ENCODE peak calls at places on chromosome 11, in eight cellular contexts. J is PC-9, W is cardiac muscle cell, E is psoas muscle, P is IMR-90, O is ovary, N is right lobe of liver, S is adrenal gland. T is an unnamed sample.

GRCh38 chr11:22566293-22566692 is 59.3 kb downstream of the FANCF start:
- DNase-seq in J (no peak), W (no peak), E (no peak), P (no peak), O (no peak), N (no peak), S (no peak), T (no peak)

GRCh38 chr11:88801484-88802123 is 264.2 kb downstream of the GRM5 start:
- DNase-seq in J (no peak), W (no peak), E (no peak), P (no peak), O (no peak), N (no peak), S (no peak), T (no peak)

GRCh38 chr11:72631806-72632731 is 42.2 kb downstream of the PDE2A start:
- DNase-seq in J (no peak), W (peak; percentile 46), E (peak; percentile 87), P (no peak), O (no peak), N (peak; percentile 42), S (no peak), T (no peak)

GRCh38 chr11:73623651-73624050 is 22.7 kb upstream of the PLEKHB1 start:
- DNase-seq in J (no peak), W (peak; percentile 18), E (no peak), P (no peak), O (no peak), N (no peak), S (no peak), T (no peak)

GRCh38 chr11:112318193-112318592 is 57.5 kb upstream of the PLET1 start:
- DNase-seq in J (peak; percentile 83), W (peak; percentile 91), E (no peak), P (peak; percentile 96), O (no peak), N (no peak), S (no peak), T (no peak)

GRCh38 chr11:2752204-2752772 is 52.5 kb upstream of the KCNQ1OT1 start:
- DNase-seq in J (peak; percentile 41), W (peak; percentile 51), E (no peak), P (peak; percentile 32), O (no peak), N (peak; percentile 5), S (no peak), T (no peak)

GRCh38 chr11:79092791-79093313 is 348.0 kb downstream of the TENM4 start:
- DNase-seq in J (peak; percentile 67), W (peak; percentile 99), E (no peak), P (peak; percentile 100), O (peak; percentile 27), N (no peak), S (no peak), T (no peak)

GRCh38 chr11:77401486-77402217 is 72.2 kb downstream of the PAK1 start:
- DNase-seq in J (peak; percentile 50), W (no peak), E (no peak), P (no peak), O (no peak), N (no peak), S (no peak), T (no peak)

GRCh38 chr11:14899087-14899363 is 7.0 kb upstream of the CYP2R1 start:
- DNase-seq in J (no peak), W (no peak), E (no peak), P (no peak), O (no peak), N (no peak), S (no peak), T (no peak)

GRCh38 chr11:46216040-46216764 is 61.3 kb upstream of the CREB3L1 start:
- DNase-seq in J (no peak), W (peak; percentile 41), E (no peak), P (peak; percentile 33), O (no peak), N (no peak), S (no peak), T (no peak)

GRCh38 chr11:120571476-120571875 is 59.9 kb downstream of the GRIK4 start:
- DNase-seq in J (no peak), W (no peak), E (no peak), P (no peak), O (no peak), N (no peak), S (no peak), T (no peak)

GRCh38 chr11:94650756-94651155 is 83.6 kb downstream of the PIWIL4 start:
- DNase-seq in J (no peak), W (peak; percentile 89), E (peak; percentile 85), P (peak; percentile 69), O (peak; percentile 18), N (peak; percentile 23), S (no peak), T (no peak)

GRCh38 chr11:132332521-132332920 is 962.1 kb downstream of the NTM start:
- DNase-seq in J (no peak), W (no peak), E (no peak), P (no peak), O (no peak), N (no peak), S (no peak), T (no peak)

GRCh38 chr11:68749061-68749491 is 2.2 kb downstream of the TESMIN start:
- DNase-seq in J (no peak), W (no peak), E (no peak), P (peak; percentile 4), O (no peak), N (no peak), S (no peak), T (no peak)
- H3K4me1 ChIP-seq in J (no peaks in the 10 kb centered on the region), W (no peaks in the 10 kb centered on the region), E (no peaks in the 10 kb centered on the region), P (no peaks in the 10 kb centered on the region), O (no peaks in the 10 kb centered on the region), N (no peaks in the 10 kb centered on the region), S (no peaks in the 10 kb centered on the region), T (no peaks in the 10 kb centered on the region)

DNA sequence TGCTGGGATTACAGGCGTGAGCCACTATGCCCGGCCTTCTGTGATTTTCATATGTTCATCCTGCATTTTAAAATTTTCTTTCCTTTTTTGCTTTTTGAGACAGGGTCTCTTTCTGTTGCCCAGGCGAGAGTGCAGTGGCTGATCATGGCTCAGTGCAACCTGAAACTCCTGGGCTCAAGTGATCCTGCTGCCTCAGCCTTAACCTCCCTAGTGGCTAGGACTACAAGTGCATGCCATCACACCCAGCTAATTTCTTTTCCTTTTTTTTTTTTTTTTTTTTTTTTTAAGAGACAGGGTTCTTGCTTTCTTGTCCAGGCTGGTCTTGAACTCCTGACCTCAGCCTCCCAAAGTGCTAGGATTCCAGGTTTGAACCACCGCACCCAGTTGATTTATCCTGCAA is 54.1 kb upstream of the WT1 start:
- DNase-seq in J (no peak), W (no peak), E (no peak), P (no peak), O (no peak), N (no peak), S (no peak), T (no peak)
- H3K4me1 ChIP-seq in J (no peaks in the 10 kb centered on the region), W (no peaks in the 10 kb centered on the region), E (no peaks in the 10 kb centered on the region), P (no peaks in the 10 kb centered on the region), O (no peaks in the 10 kb centered on the region), N (no peaks in the 10 kb centered on the region), S (no peaks in the 10 kb centered on the region), T (no peaks in the 10 kb centered on the region)

GRCh38 chr11:124761301-124762021 is 629 bp downstream of the ESAM start:
- DNase-seq in J (no peak), W (no peak), E (no peak), P (no peak), O (no peak), N (no peak), S (no peak), T (no peak)

GRCh38 chr11:124758355-124759267 is 3.5 kb downstream of the ESAM start:
- DNase-seq in J (no peak), W (peak; percentile 73), E (peak; percentile 78), P (peak; percentile 44), O (peak; percentile 40), N (peak; percentile 78), S (peak; percentile 65), T (peak; percentile 90)

GRCh38 chr11:124759268-124760204 is 2.6 kb downstream of the ESAM start:
- DNase-seq in J (no peak), W (peak; percentile 68), E (peak; percentile 76), P (no peak), O (no peak), N (peak; percentile 72), S (peak; percentile 44), T (no peak)

GRCh38 chr11:124760806-124761205 is 1.3 kb downstream of the ESAM start:
- DNase-seq in J (no peak), W (no peak), E (no peak), P (no peak), O (no peak), N (no peak), S (no peak), T (no peak)

DNA sequence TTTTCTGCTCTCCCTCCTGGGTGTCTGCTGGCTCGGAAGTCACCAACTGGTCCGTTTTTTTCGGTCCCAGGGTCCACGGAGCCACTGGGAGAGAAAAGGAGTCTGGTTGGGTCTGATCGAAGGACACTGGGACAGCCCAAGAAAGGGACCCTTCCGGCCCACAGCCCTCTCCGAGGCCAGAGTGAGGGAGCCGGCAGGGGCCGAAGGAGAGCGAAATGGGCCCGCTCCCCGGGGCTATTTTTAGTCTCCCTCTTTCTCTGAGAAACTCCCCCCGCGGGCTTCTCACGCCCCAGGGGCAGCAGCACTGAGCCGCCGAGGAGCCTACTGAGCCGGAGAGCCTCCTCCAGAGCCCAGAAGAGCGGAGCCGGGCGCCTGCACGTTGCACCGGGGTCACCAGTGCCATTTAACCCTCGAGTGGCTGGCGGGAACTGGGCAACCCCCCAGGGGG is 1.9 kb downstream of the ESAM start:
- DNase-seq in J (no peak), W (no peak), E (peak; percentile 69), P (no peak), O (no peak), N (no peak), S (no peak), T (no peak)
- H3K4me1 ChIP-seq in J (peaks cover 26% of the 10 kb centered on the region), W (peaks cover 19% of the 10 kb centered on the region), E (peaks cover 27% of the 10 kb centered on the region), P (peaks cover 1% of the 10 kb centered on the region), O (peaks cover 4% of the 10 kb centered on the region), N (no peaks in the 10 kb centered on the region), S (peaks cover 43% of the 10 kb centered on the region), T (peaks cover 9% of the 10 kb centered on the region)

GRCh38 chr11:123169821-123170220 is 25.2 kb downstream of the CLMP start:
- DNase-seq in J (no peak), W (no peak), E (no peak), P (no peak), O (no peak), N (no peak), S (no peak), T (no peak)

GRCh38 chr11:123168955-123169484 is 26.0 kb downstream of the CLMP start:
- DNase-seq in J (no peak), W (no peak), E (no peak), P (no peak), O (no peak), N (no peak), S (no peak), T (no peak)

GRCh38 chr11:123166095-123166559 is 28.9 kb downstream of the CLMP start:
- DNase-seq in J (no peak), W (peak; percentile 94), E (no peak), P (peak; percentile 97), O (peak; percentile 85), N (no peak), S (no peak), T (no peak)

GRCh38 chr11:123170929-123171328 is 24.1 kb downstream of the CLMP start:
- DNase-seq in J (no peak), W (no peak), E (no peak), P (no peak), O (no peak), N (no peak), S (no peak), T (no peak)

DNA sequence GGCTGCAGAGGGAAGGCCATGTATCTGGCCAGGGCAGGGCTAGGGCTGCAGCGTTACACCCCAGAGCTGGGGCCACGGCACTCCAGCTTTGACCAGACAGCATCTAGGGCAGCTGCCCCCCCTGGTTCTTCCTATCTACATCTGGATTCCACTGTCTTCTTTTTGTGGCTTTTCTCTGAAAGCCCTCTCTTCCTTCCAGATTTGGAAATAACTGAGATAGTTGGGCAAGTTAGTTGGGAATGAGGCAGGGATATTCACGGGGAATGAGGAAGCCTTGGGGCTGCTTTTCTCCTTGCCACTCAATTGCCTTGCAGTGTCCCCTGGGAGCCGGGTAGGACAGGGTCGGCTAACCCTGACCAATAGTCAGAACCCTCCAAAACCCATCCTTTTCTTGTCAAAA is 26.8 kb downstream of the CLMP start:
- DNase-seq in J (no peak), W (peak; percentile 49), E (no peak), P (no peak), O (no peak), N (no peak), S (no peak), T (no peak)
- H3K4me1 ChIP-seq in J (peaks cover 4% of the 10 kb centered on the region), W (no peaks in the 10 kb centered on the region), E (no peaks in the 10 kb centered on the region), P (peaks cover 37% of the 10 kb centered on the region), O (peaks cover 5% of the 10 kb centered on the region), N (no peaks in the 10 kb centered on the region), S (no peaks in the 10 kb centered on the region), T (no peaks in the 10 kb centered on the region)

T was measured in pancreas.